ENCODE peak calls at places on chromosomes 4 and X, in five cellular contexts. One of them, this sample, is unnamed.

GRCh38 chr4:42965326-42965725 is 72.8 kb downstream of the GRXCR1 start:
- DNase-seq in heart right ventricle: no peak
- DNase-seq in neural crest cell: no peak
- DNase-seq in stimulated activated CD4-positive, alpha-beta T cell treated with anti-CD3 and anti-CD28 coated beads, Interleukin-15, amount 100 ng/mL, for 1 hour: no peak
- DNase-seq in tibial nerve: no peak
- DNase-seq in this sample: no peak

GRCh38 chr4:186919340-186919739 is 195.7 kb upstream of the FAT1 start:
- DNase-seq in tibial nerve: no peak
- DNase-seq in neural crest cell: no peak
- DNase-seq in heart right ventricle: no peak
- DNase-seq in stimulated activated CD4-positive, alpha-beta T cell treated with anti-CD3 and anti-CD28 coated beads, Interleukin-15, amount 100 ng/mL, for 1 hour: no peak
- DNase-seq in this sample: no peak

GRCh38 chr4:142406917-142407501 is 439.1 kb downstream of the INPP4B start:
- DNase-seq in stimulated activated CD4-positive, alpha-beta T cell treated with anti-CD3 and anti-CD28 coated beads, Interleukin-15, amount 100 ng/mL, for 1 hour: no peak
- DNase-seq in tibial nerve: no peak
- DNase-seq in heart right ventricle: no peak
- DNase-seq in neural crest cell: no peak
- DNase-seq in this sample: no peak

GRCh38 chrX:65635371-65635770 is 32.1 kb upstream of the MSN start:
- DNase-seq in heart right ventricle: peak
- DNase-seq in stimulated activated CD4-positive, alpha-beta T cell treated with anti-CD3 and anti-CD28 coated beads, Interleukin-15, amount 100 ng/mL, for 1 hour: no peak
- DNase-seq in tibial nerve: peak
- DNase-seq in neural crest cell: no peak
- DNase-seq in this sample: no peak

GRCh38 chrX:139382529-139382928 is 148.0 kb upstream of the F9 start:
- DNase-seq in heart right ventricle: no peak
- DNase-seq in tibial nerve: no peak
- DNase-seq in neural crest cell: no peak
- DNase-seq in stimulated activated CD4-positive, alpha-beta T cell treated with anti-CD3 and anti-CD28 coated beads, Interleukin-15, amount 100 ng/mL, for 1 hour: no peak
- DNase-seq in this sample: no peak

GRCh38 chrX:55758033-55758432 is 40.5 kb downstream of the RRAGB start:
- DNase-seq in heart right ventricle: no peak
- DNase-seq in neural crest cell: no peak
- DNase-seq in stimulated activated CD4-positive, alpha-beta T cell treated with anti-CD3 and anti-CD28 coated beads, Interleukin-15, amount 100 ng/mL, for 1 hour: no peak
- DNase-seq in tibial nerve: no peak
- DNase-seq in this sample: no peak

GRCh38 chr4:126221717-126222116 is 907.0 kb downstream of the FAT4 start:
- DNase-seq in heart right ventricle: no peak
- DNase-seq in tibial nerve: no peak
- DNase-seq in neural crest cell: no peak
- DNase-seq in stimulated activated CD4-positive, alpha-beta T cell treated with anti-CD3 and anti-CD28 coated beads, Interleukin-15, amount 100 ng/mL, for 1 hour: no peak
- DNase-seq in this sample: no peak

GRCh38 chr4:184427687-184428086 is 46.7 kb downstream of the IRF2 start:
- DNase-seq in heart right ventricle: no peak
- DNase-seq in stimulated activated CD4-positive, alpha-beta T cell treated with anti-CD3 and anti-CD28 coated beads, Interleukin-15, amount 100 ng/mL, for 1 hour: no peak
- DNase-seq in neural crest cell: no peak
- DNase-seq in tibial nerve: no peak
- DNase-seq in this sample: no peak

GRCh38 chr4:120443111-120443510 is 376.5 kb upstream of the MAD2L1 start:
- DNase-seq in heart right ventricle: no peak
- DNase-seq in tibial nerve: no peak
- DNase-seq in neural crest cell: no peak
- DNase-seq in stimulated activated CD4-positive, alpha-beta T cell treated with anti-CD3 and anti-CD28 coated beads, Interleukin-15, amount 100 ng/mL, for 1 hour: no peak
- DNase-seq in this sample: no peak

GRCh38 chrX:38798956-38799355 is 2.3 kb upstream of the MID1IP1 start:
- DNase-seq in heart right ventricle: no peak
- DNase-seq in tibial nerve: no peak
- DNase-seq in stimulated activated CD4-positive, alpha-beta T cell treated with anti-CD3 and anti-CD28 coated beads, Interleukin-15, amount 100 ng/mL, for 1 hour: no peak
- DNase-seq in neural crest cell: no peak
- DNase-seq in this sample: no peak

GRCh38 chr4:162959056-162959455 is 207.6 kb downstream of the NAF1 start:
- DNase-seq in heart right ventricle: no peak
- DNase-seq in stimulated activated CD4-positive, alpha-beta T cell treated with anti-CD3 and anti-CD28 coated beads, Interleukin-15, amount 100 ng/mL, for 1 hour: no peak
- DNase-seq in neural crest cell: no peak
- DNase-seq in tibial nerve: no peak
- DNase-seq in this sample: no peak

GRCh38 chr4:56739104-56739777 is 58.1 kb upstream of the HOPX start:
- DNase-seq in heart right ventricle: no peak
- DNase-seq in neural crest cell: no peak
- DNase-seq in stimulated activated CD4-positive, alpha-beta T cell treated with anti-CD3 and anti-CD28 coated beads, Interleukin-15, amount 100 ng/mL, for 1 hour: no peak
- DNase-seq in tibial nerve: no peak
- DNase-seq in this sample: no peak

GRCh38 chr4:136471051-136471450 is 1061.2 kb downstream of the PCDH18 start:
- DNase-seq in stimulated activated CD4-positive, alpha-beta T cell treated with anti-CD3 and anti-CD28 coated beads, Interleukin-15, amount 100 ng/mL, for 1 hour: no peak
- DNase-seq in heart right ventricle: no peak
- DNase-seq in neural crest cell: no peak
- DNase-seq in tibial nerve: no peak
- DNase-seq in this sample: no peak